ENCODE peak calls at places on chromosomes 11 and 22, in eight cellular contexts. T, Y, S, N, Z, X, P and I are unnamed samples.

GRCh38 chr22:29385748-29386147 is 2.6 kb downstream of the AP1B1 start:
- DNase-seq in S (no peak), X (no peak), T (no peak), P (no peak), Z (no peak), N (no peak), Y (no peak), I (no peak)

GRCh38 chr11:86671386-86672006 is 920 bp downstream of the ME3 start:
- DNase-seq in P (no peak), X (peak), Z (no peak), S (peak), N (peak), Y (peak), T (peak), I (peak)

GRCh38 chr11:113394919-113395318 is 7.3 kb downstream of the ANKK1 start:
- DNase-seq in X (no peak), Z (no peak), P (no peak), N (no peak), S (no peak), Y (no peak), T (no peak), I (no peak)

GRCh38 chr22:39270792-39271191 is 26.0 kb upstream of the PDGFB start:
- DNase-seq in P (no peak), Y (no peak), T (no peak), Z (no peak), N (no peak), S (no peak), X (no peak), I (no peak)

GRCh38 chr11:1864831-1865665 is 12.2 kb downstream of the LSP1 start:
- DNase-seq in S (peak), Z (no peak), N (no peak), Y (no peak), X (no peak), P (no peak), T (peak), I (no peak)

GRCh38 chr11:82796970-82797594 is 63.4 kb upstream of the FAM181B start:
- DNase-seq in T (no peak), X (no peak), Z (no peak), P (no peak), N (no peak), Y (no peak), S (no peak), I (no peak)

GRCh38 chr11:62573006-62573591 is 592 bp downstream of the EEF1G start:
- DNase-seq in Y (peak), P (peak), T (no peak), X (no peak), N (no peak), Z (no peak), S (no peak), I (no peak)

GRCh38 chr11:61893981-61894380 is 2.6 kb upstream of the FADS3 start:
- DNase-seq in Y (peak), N (no peak), X (peak), P (no peak), Z (peak), T (no peak), S (no peak), I (no peak)

GRCh38 chr11:96447711-96448110 is 57.9 kb downstream of the JRKL start:
- DNase-seq in Y (no peak), X (no peak), Z (no peak), T (no peak), N (peak), P (no peak), S (no peak), I (no peak)

GRCh38 chr11:11981364-11981763 is 27.1 kb downstream of the DKK3 start:
- DNase-seq in P (no peak), Y (no peak), S (no peak), T (no peak), X (no peak), N (no peak), Z (no peak), I (no peak)

GRCh38 chr11:57456960-57457642 is 3.2 kb upstream of the RTN4RL2 start:
- DNase-seq in P (peak), Y (peak), Z (peak), N (peak), T (peak), X (peak), S (peak), I (peak)

GRCh38 chr11:130894322-130895025 is 21.8 kb downstream of the SNX19 start:
- DNase-seq in S (peak), P (peak), Y (peak), T (peak), X (peak), N (peak), Z (peak), I (peak)

GRCh38 chr11:84923489-84923888 is 703.7 kb downstream of the DLG2 start:
- DNase-seq in S (no peak), T (no peak), P (no peak), Z (no peak), X (no peak), N (no peak), Y (no peak), I (no peak)

GRCh38 chr22:49010901-49011300 is 816.8 kb downstream of the BRD1 start:
- DNase-seq in Y (no peak), Z (no peak), P (no peak), T (no peak), S (no peak), N (no peak), X (no peak), I (no peak)

GRCh38 chr11:44960200-44960845 is 9.6 kb upstream of the TP53I11 start:
- DNase-seq in S (no peak), P (no peak), Z (no peak), X (no peak), Y (no peak), T (no peak), N (no peak), I (no peak)

GRCh38 chr11:130831506-130832385 is 84.5 kb downstream of the SNX19 start:
- DNase-seq in N (no peak), S (no peak), Y (no peak), X (no peak), Z (no peak), T (no peak), P (no peak), I (no peak)

GRCh38 chr22:36435516-36436415 is 45.7 kb downstream of the TXN2 start:
- DNase-seq in S (no peak), N (no peak), P (no peak), T (peak), Y (no peak), X (no peak), Z (no peak), I (no peak)
- TF ChIP-seq CTCF in S (no peak), N (no peak), P (no peak), T (no peak), Y (no peak), X (no peak), Z (no peak), I (no peak)

GRCh38 chr22:17890892-17891291 is 116.6 kb upstream of the BID start:
- DNase-seq in S (no peak), T (no peak), X (no peak), Y (no peak), N (no peak), Z (no peak), P (no peak), I (no peak)

GRCh38 chr22:17890245-17890671 is 116.0 kb upstream of the BID start:
- DNase-seq in N (no peak), T (no peak), X (no peak), Y (no peak), S (no peak), P (no peak), Z (no peak), I (no peak)

GRCh38 chr22:17893900-17894299 is 119.6 kb upstream of the BID start:
- DNase-seq in Y (no peak), S (no peak), N (no peak), P (no peak), T (no peak), Z (no peak), X (no peak), I (no peak)

GRCh38 chr22:17888855-17889254 is 114.6 kb upstream of the BID start:
- DNase-seq in N (no peak), S (no peak), P (peak), Y (peak), T (no peak), Z (no peak), X (no peak), I (no peak)

GRCh38 chr22:17891427-17892167 is 117.3 kb upstream of the BID start:
- DNase-seq in Z (no peak), P (peak), S (no peak), Y (no peak), T (no peak), X (no peak), N (peak), I (no peak)
- TF ChIP-seq CTCF in Z (peak), P (peak), S (no peak), Y (peak), T (no peak), X (peak), N (peak), I (peak)

DNA sequence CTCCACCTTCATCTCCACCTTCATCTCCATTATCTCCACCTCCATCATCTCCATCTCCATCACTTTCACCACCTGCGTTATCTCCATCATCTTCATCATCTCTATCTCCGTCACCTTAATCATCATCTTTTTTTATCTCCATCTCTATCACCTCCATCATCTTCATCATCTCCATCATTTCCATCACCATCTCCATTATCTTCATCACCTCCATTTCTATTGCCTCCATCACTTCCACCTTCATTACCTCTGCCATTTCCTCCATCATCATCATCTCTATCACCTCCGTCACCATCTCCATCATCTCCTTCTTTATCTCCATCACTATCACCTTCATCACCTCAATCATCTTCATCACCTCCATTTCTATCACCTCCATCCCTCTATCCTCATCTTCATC is 573.5 kb downstream of the TBC1D22A start:
- DNase-seq in N (no peak), Y (no peak), X (no peak), S (no peak), Z (no peak), T (no peak), P (no peak), I (no peak)
- TF ChIP-seq CTCF in N (no peak), Y (no peak), X (no peak), S (no peak), Z (no peak), T (no peak), P (no peak), I (no peak)

DNA sequence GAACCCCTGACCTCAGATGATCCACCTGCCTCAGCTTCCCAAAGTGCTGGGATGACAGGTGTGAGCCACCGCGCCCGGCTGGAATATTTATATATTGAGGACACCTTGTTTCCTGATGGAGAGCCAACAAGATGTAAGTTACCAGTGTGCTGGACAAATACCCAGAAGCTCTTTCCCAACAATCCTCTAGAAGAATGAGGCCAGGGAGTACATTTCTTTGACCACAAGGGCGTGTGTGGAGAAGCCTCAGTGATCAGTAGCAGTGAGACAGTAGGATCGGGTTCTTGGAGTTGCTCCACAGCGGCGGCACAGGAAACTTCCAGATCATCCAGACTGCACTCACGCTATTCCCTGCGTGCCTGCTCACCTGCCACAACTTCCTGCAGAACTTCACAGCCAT is 10.3 kb upstream of the POLA2 start:
- DNase-seq in P (no peak), Z (no peak), X (no peak), Y (no peak), N (no peak), S (no peak), T (no peak), I (no peak)
- TF ChIP-seq CTCF in P (no peak), Z (no peak), X (no peak), Y (no peak), N (no peak), S (no peak), T (no peak), I (no peak)

GRCh38 chr11:99117603-99118002 is 96.9 kb downstream of the CNTN5 start:
- DNase-seq in X (peak), S (no peak), P (no peak), N (no peak), Z (no peak), T (no peak), Y (no peak), I (no peak)
- TF ChIP-seq CTCF in X (no peak), S (no peak), P (no peak), N (no peak), Z (no peak), T (no peak), Y (no peak), I (no peak)

GRCh38 chr11:60634151-60634550 is 65.3 kb upstream of the MS4A8 start:
- DNase-seq in Y (no peak), P (peak), T (no peak), N (no peak), Z (no peak), S (no peak), X (no peak), I (no peak)
- TF ChIP-seq CTCF in Y (peak), P (peak), T (no peak), N (peak), Z (no peak), S (no peak), X (no peak), I (peak)

GRCh38 chr11:125435461-125436238 is 60.4 kb downstream of the FEZ1 start:
- DNase-seq in P (peak), Y (no peak), N (no peak), T (no peak), Z (no peak), S (no peak), X (no peak), I (no peak)

GRCh38 chr11:125431481-125431880 is 64.6 kb downstream of the FEZ1 start:
- DNase-seq in Z (no peak), P (no peak), S (no peak), Y (no peak), N (no peak), T (no peak), X (no peak), I (no peak)

GRCh38 chr11:125431009-125431408 is 65.1 kb downstream of the FEZ1 start:
- DNase-seq in Y (no peak), S (no peak), Z (no peak), P (no peak), T (no peak), X (no peak), N (no peak), I (no peak)

GRCh38 chr11:125429807-125430678 is 66.0 kb downstream of the FEZ1 start:
- DNase-seq in S (no peak), Y (no peak), N (no peak), P (no peak), X (no peak), T (no peak), Z (no peak), I (no peak)

DNA sequence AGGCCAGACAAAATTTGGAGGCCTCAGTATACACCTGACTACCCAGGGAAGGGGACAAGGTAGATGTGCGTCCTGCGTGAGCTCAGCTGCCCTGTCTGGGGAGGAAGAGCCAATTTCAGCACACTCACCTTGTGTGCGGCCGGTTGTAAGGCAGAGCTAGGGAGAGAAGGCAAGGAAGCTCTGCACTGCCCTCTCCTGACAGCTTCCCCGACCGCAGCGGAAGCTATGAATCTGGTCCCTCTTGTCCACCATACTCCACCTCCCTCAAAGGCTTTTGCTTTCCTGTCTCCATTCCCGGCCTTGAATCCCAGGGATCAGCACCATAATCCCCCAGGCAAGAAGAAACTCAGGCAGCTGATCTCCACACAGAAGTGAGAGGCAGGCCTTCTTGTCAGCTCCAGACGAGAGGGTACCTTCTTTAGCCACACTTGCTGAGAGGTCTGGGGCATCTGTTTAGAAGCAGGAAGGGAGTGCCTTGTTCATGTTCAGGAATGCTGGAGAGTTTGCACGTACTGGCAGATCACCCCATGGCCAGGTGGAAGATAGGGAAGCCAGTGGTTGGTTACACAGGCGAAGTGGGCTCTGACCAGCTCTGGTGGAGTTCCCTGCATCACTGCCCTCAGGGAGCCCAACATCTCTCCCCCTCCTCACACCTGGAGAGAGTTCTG is 62.5 kb downstream of the FEZ1 start:
- DNase-seq in N (peak), T (no peak), S (peak), X (peak), Y (peak), Z (peak), P (peak), I (peak)
- TF ChIP-seq CTCF in N (peak), T (peak), S (no peak), X (peak), Y (peak), Z (peak), P (peak), I (peak)

DNA sequence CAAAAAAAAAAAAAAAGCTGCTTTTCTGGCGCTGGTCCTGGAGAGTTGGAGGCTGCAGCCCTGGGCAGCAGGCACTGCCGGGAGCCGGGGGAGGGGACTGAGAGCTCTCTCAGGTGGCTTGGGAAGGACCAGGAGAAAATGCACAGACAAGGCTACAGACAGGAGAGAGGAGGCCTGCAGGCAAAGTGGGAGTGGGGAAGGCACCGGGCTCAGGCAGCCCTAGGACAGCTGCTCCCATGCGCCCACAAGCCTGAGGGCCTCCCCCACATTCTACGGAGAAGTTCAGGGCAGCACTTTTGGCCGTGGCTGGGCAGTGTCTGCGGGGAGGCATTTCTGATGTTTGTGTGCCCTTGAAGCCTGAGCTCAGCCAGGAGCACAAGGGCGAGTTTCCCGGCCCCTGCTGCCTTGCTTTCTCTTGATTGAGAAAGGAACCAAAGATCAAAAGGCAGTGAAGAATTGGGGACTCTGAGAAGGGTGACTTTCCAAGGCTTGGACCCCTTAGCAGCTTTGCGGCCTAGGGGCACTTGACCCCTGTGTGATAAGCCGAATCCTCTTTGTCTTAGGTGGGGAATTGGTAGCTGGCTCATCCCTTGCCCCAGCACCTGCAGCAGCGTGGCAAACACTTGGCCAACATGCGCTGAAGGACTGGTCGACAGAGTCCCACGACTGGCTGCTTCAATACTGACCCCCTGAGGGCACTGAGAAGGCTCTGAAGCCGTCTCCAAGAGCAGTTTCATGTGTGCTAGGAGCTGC is 35.3 kb downstream of the PPM1F start:
- DNase-seq in T (peak), Y (peak), N (no peak), X (no peak), P (peak), Z (no peak), S (peak), I (no peak)
- TF ChIP-seq CTCF in T (no peak), Y (no peak), N (no peak), X (no peak), P (no peak), Z (no peak), S (no peak), I (no peak)

DNA sequence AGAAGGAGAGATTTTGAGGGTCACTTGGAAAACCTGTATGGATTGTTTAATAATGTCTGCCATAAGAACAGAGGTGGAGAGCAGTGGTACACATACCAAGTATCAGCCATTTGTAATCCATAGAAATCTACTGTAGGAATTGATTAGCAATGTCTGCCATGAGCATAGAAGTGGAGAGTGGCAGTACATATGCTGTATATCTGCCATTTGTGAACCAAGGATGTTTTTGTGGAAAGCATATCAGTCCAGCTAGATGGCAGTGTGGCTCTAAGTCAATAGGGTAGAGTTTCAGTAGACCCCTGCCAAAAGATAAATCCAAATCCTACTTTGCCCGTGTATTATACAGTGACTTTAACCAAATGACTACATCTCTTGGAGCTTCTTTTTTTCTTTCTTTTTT is 82.9 kb upstream of the SEZ6L start:
- DNase-seq in S (no peak), T (no peak), P (peak), X (no peak), Y (no peak), N (no peak), Z (no peak), I (no peak)
- TF ChIP-seq CTCF in S (no peak), T (no peak), P (no peak), X (no peak), Y (no peak), N (peak), Z (no peak), I (no peak)

GRCh38 chr11:67572747-67573419 is 10.7 kb upstream of the GSTP1 start:
- DNase-seq in Y (peak), T (peak), S (no peak), P (peak), N (peak), Z (no peak), X (peak), I (peak)
- TF ChIP-seq CTCF in Y (peak), T (peak), S (peak), P (peak), N (peak), Z (peak), X (peak), I (peak)